ENCODE peak calls at places on chromosomes 1 and 21, in seven cellular contexts. U is effector memory CD4-positive, alpha-beta T cell; E is A673; N is OCI-LY7; C is CD8-positive, alpha-beta T cell; I is neural progenitor cell; K is IMR-90. F is an unnamed sample.

GRCh38 chr1:52239708-52240001 is 97.8 kb downstream of the ZFYVE9 start:
- DNase-seq in K (no peak), N (peak; percentile 24), U (no peak), I (no peak), E (no peak), C (no peak), F (no peak)

GRCh38 chr1:228373681-228374571 is 32.7 kb downstream of the TRIM11 start:
- DNase-seq in K (no peak), U (no peak), C (no peak), E (no peak), N (no peak), I (no peak), F (no peak)

GRCh38 chr1:165965857-165966256 is 138.4 kb downstream of the UCK2 start:
- DNase-seq in U (no peak), K (no peak), I (no peak), N (no peak), E (no peak), C (no peak), F (no peak)

GRCh38 chr1:72690871-72691270 is 408.5 kb upstream of the NEGR1 start:
- DNase-seq in K (no peak), I (no peak), E (no peak), C (no peak), N (no peak), U (no peak), F (no peak)

GRCh38 chr1:9626201-9626608 is 25.3 kb upstream of the PIK3CD start:
- DNase-seq in U (no peak), N (peak; percentile 73), K (no peak), C (no peak), E (no peak), I (no peak), F (no peak)

GRCh38 chr21:40685121-40685630 is 161.8 kb downstream of the DSCAM start:
- DNase-seq in I (no peak), U (no peak), N (no peak), E (no peak), C (no peak), K (no peak), F (no peak)

GRCh38 chr1:41813755-41814694 is 104.7 kb downstream of the HIVEP3 start:
- DNase-seq in E (no peak), U (no peak), N (no peak), I (no peak), C (no peak), K (no peak), F (no peak)

GRCh38 chr1:204409111-204409510 is 2.5 kb downstream of the PPP1R15B start:
- DNase-seq in I (no peak), N (no peak), U (no peak), C (no peak), K (no peak), E (no peak), F (no peak)

GRCh38 chr1:164637461-164638375 is 78.7 kb downstream of the PBX1 start:
- DNase-seq in I (no peak), C (no peak), U (no peak), E (no peak), K (peak; percentile 84), N (no peak), F (peak; percentile 42)

GRCh38 chr21:32412162-32412997 is at the start of gene EVA1C:
- DNase-seq in N (no peak), C (peak; percentile 51), U (peak; percentile 70), K (peak; percentile 30), I (peak; percentile 63), E (peak; percentile 63), F (no peak)
- H3K27ac ChIP-seq in N (no peak within 1 kb of the TSS), C (peak within 1 kb of the TSS; percentile 86), U (peak within 1 kb of the TSS; percentile 90), K (peak within 1 kb of the TSS; percentile 66), I (no peak within 1 kb of the TSS), E (peak within 1 kb of the TSS; percentile 79), F (peak within 1 kb of the TSS; percentile 98)

GRCh38 chr1:26945138-26945537 is 15.1 kb downstream of the KDF1 start:
- DNase-seq in I (no peak), E (no peak), K (no peak), U (no peak), C (no peak), N (no peak), F (no peak)
- H3K27ac ChIP-seq in I (no peak overlapping the region), E (no peak overlapping the region), K (no peak overlapping the region), U (no peak overlapping the region), C (no peak overlapping the region), N (no peak overlapping the region), F (no peak overlapping the region)

GRCh38 chr21:26148834-26149354 is 21.7 kb downstream of the APP start:
- DNase-seq in C (no peak), E (no peak), K (peak; percentile 69), U (no peak), N (no peak), I (peak; percentile 48), F (no peak)
- H3K27ac ChIP-seq in C (no peak overlapping the region), E (peak overlapping the region; percentile 31), K (peak overlapping the region; percentile 69), U (no peak overlapping the region), N (no peak overlapping the region), I (peak overlapping the region; percentile 91), F (peak overlapping the region; percentile 19)

DNA sequence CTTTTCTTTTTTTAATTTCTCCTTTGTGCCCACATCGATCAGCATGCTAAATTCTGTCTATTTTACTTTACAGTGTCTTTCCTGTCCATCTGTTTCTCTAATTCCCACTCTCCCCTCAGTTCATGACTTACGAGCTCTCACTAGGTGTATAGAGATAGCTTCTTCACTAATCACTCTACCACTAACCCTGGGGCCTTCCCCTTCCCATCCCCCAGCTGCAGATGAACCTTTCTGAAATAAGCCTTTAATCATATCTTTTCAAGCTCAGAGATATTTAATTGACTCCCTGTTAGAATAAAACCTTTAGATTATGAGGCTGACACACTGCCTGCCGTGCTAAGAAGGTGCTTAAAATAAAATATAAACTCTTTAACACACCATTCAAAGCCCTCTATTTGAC is 66.3 kb upstream of the BMP8A start:
- DNase-seq in N (no peak), E (no peak), K (no peak), C (no peak), I (no peak), U (no peak), F (no peak)
- H3K27ac ChIP-seq in N (no peak overlapping the region), E (no peak overlapping the region), K (no peak overlapping the region), C (no peak overlapping the region), I (no peak overlapping the region), U (no peak overlapping the region), F (no peak overlapping the region)

DNA sequence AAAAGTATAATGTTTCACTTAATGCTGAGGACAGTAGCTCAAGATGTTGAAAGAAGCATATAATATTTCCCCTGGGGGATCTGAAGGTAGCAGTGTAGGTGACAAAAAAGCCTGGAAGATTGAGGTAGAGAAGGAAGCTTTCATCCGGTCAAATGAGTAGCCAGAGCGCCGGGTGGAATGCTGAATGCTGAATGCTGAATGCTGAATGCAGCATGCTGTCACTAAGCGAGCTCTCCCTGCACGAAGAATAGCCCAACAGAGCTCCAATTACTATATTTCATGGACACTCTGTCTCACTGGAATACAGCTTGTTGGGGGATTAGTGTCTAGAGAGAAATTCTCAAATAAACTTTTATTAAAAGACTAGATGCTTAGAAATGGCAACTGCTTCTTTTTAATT is 203.5 kb upstream of the ESRRG start:
- DNase-seq in U (no peak), N (no peak), C (no peak), I (peak; percentile 65), K (no peak), E (no peak), F (no peak)
- H3K27ac ChIP-seq in U (no peak overlapping the region), N (no peak overlapping the region), C (no peak overlapping the region), I (peak overlapping the region; percentile 48), K (no peak overlapping the region), E (no peak overlapping the region), F (no peak overlapping the region)

GRCh38 chr1:213899413-213899812 is 88.4 kb upstream of the PROX1 start:
- DNase-seq in K (no peak), C (no peak), N (no peak), U (no peak), I (no peak), E (no peak), F (no peak)

DNA sequence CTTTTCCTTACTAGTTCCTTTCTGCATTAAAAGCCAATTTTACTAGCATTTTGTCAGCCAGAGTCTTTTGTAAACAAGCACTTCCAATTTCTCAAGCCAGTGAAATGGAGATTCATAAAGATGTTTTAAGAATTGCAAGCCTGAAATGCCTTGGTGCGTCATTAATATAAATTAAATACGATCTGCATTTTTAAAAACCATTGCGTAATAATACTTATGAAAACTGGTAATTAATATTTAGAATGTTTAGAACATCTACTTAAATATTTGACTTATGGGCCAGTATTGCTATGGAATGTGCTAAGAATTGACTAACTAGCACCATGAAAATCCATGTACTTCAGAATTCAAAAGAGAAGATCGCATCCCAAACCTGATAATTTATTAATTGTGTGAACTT is 89.1 kb upstream of the PROX1 start:
- DNase-seq in C (no peak), U (no peak), I (no peak), K (no peak), N (no peak), E (no peak), F (no peak)
- H3K27ac ChIP-seq in C (no peak overlapping the region), U (no peak overlapping the region), I (no peak overlapping the region), K (no peak overlapping the region), N (no peak overlapping the region), E (no peak overlapping the region), F (no peak overlapping the region)

DNA sequence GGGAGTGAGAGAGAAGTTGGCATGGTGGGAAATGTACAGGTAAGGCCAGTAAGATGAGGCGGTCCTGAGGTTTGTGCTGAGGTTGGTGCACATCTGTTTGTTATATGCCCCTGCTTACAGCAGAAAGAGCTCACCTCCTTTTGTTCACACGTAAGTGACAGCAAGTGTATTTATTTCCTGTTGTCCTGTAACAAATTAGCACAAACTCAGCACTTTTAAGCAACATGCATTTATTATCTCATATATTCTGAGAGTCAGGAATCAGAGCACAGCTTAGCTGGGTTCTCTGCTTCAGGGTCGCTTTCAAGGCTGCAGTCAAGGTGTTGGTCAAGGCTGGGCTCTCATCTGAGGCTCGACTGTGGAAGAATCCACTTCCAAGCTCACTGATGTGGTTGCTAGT is 45.8 kb downstream of the TENT5C start:
- DNase-seq in E (no peak), U (no peak), N (no peak), I (no peak), C (no peak), K (no peak), F (no peak)
- H3K27ac ChIP-seq in E (no peak overlapping the region), U (no peak overlapping the region), N (peak overlapping the region; percentile 98), I (no peak overlapping the region), C (no peak overlapping the region), K (no peak overlapping the region), F (no peak overlapping the region)

GRCh38 chr1:182383037-182383661 is 8.4 kb downstream of the GLUL start:
- DNase-seq in U (no peak), I (no peak), K (no peak), N (no peak), C (no peak), E (no peak), F (no peak)

GRCh38 chr1:182377175-182377574 is 14.4 kb downstream of the GLUL start:
- DNase-seq in N (no peak), K (no peak), U (no peak), E (no peak), I (no peak), C (no peak), F (no peak)

GRCh38 chr1:182381962-182382819 is 9.4 kb downstream of the GLUL start:
- DNase-seq in E (no peak), C (no peak), I (no peak), K (no peak), N (no peak), U (no peak), F (no peak)

GRCh38 chr1:182383934-182384333 is 7.7 kb downstream of the GLUL start:
- DNase-seq in C (no peak), K (no peak), N (no peak), U (no peak), E (no peak), I (no peak), F (no peak)

GRCh38 chr1:182380199-182380598 is 11.4 kb downstream of the GLUL start:
- DNase-seq in K (no peak), E (no peak), C (no peak), U (no peak), I (no peak), N (no peak), F (no peak)
- H3K27ac ChIP-seq in K (no peak overlapping the region), E (no peak overlapping the region), C (no peak overlapping the region), U (no peak overlapping the region), I (no peak overlapping the region), N (no peak overlapping the region), F (no peak overlapping the region)

F was measured in caudate nucleus.